ENCODE peak calls at places on chromosome 20, in eight cellular contexts. W, M, I, Q, N, Y, J and C are unnamed samples.

GRCh38 chr20:63083831-63084562 is 77.2 kb upstream of the BHLHE23 start:
- DNase-seq in N (peak; percentile 32), Y (no peak), Q (no peak), I (no peak), J (no peak), M (peak; percentile 43), W (no peak), C (no peak)

GRCh38 chr20:11395581-11395980 is 522.1 kb upstream of the BTBD3 start:
- DNase-seq in Q (no peak), J (no peak), M (no peak), I (no peak), Y (no peak), N (no peak), W (no peak), C (peak; percentile 33)

GRCh38 chr20:11170565-11170964 is 496.8 kb upstream of the JAG1 start:
- DNase-seq in Q (no peak), N (no peak), J (no peak), W (no peak), I (no peak), M (no peak), Y (no peak), C (peak; percentile 59)

GRCh38 chr20:18811186-18811585 is 2.4 kb upstream of the SCP2D1 start:
- DNase-seq in N (no peak), Y (no peak), M (no peak), I (no peak), Q (no peak), W (no peak), J (no peak), C (no peak)

GRCh38 chr20:830011-830521 is 3.4 kb upstream of the FAM110A start:
- DNase-seq in N (no peak), Y (no peak), W (no peak), M (no peak), Q (no peak), J (no peak), I (no peak), C (peak; percentile 51)

GRCh38 chr20:50654899-50655298 is 36.4 kb downstream of the RIPOR3 start:
- DNase-seq in I (no peak), N (no peak), M (no peak), Q (no peak), J (no peak), Y (no peak), W (no peak), C (no peak)

GRCh38 chr20:9838378-9839295 is at the start of gene PAK5:
- DNase-seq in N (peak; percentile 42), J (peak; percentile 85), W (no peak), I (peak; percentile 96), Q (peak; percentile 84), Y (no peak), M (peak; percentile 89), C (peak; percentile 18)

GRCh38 chr20:1900321-1900791 is 5.1 kb downstream of the SIRPA start:
- DNase-seq in Q (peak; percentile 48), I (peak; percentile 84), N (peak; percentile 38), Y (peak; percentile 67), W (no peak), J (peak; percentile 73), M (no peak), C (peak; percentile 68)

GRCh38 chr20:10476319-10476724 is 41.2 kb downstream of the SLX4IP start:
- DNase-seq in W (no peak), I (no peak), Y (no peak), N (no peak), Q (peak; percentile 63), M (no peak), J (no peak), C (no peak)

GRCh38 chr20:10661261-10661660 is 12.5 kb downstream of the JAG1 start:
- DNase-seq in N (no peak), Q (no peak), I (no peak), Y (no peak), W (no peak), J (no peak), M (no peak), C (no peak)

GRCh38 chr20:59405226-59405815 is 104.9 kb downstream of the EDN3 start:
- DNase-seq in N (no peak), W (no peak), Y (no peak), M (no peak), I (peak; percentile 68), J (no peak), Q (no peak), C (no peak)

GRCh38 chr20:58891076-58891685 is 38.7 kb downstream of the GNAS start:
- DNase-seq in Q (peak; percentile 70), J (no peak), Y (peak; percentile 75), N (peak; percentile 90), M (peak; percentile 89), W (peak; percentile 67), I (peak; percentile 91), C (peak; percentile 35)

DNA sequence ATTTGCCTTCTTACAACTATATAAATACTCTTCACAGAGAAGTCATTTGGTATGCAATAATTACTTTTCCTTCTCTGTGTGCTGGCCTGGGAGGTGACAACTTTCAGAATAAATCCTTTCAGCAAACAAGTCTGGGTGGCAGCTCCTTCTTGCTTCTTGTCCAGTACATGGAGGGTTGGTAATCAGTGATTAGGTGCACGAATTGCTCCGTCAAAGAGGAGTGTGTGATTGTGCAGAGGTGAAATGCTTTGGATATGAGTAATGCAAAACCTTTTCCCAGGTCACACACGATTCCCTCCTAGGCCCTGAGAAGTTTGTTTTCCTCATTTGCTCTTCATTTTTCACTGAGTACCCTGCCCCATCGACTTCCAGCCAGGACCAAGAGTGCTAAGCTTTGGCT is 216.6 kb downstream of the ZMYND8 start:
- DNase-seq in J (no peak), Y (peak; percentile 70), N (no peak), M (no peak), I (no peak), Q (no peak), W (no peak), C (no peak)
- H3K27ac ChIP-seq in J (no peak overlapping the region), Y (peak overlapping the region; percentile 22), N (no peak overlapping the region), M (no peak overlapping the region), I (no peak overlapping the region), Q (no peak overlapping the region), W (no peak overlapping the region), C (no peak overlapping the region)

GRCh38 chr20:45097485-45098095 is 3.3 kb downstream of the KCNS1 start:
- DNase-seq in Q (no peak), N (no peak), M (no peak), Y (peak; percentile 38), W (peak; percentile 29), I (no peak), J (no peak), C (no peak)
- TF ChIP-seq CTCF in Q (no peak), N (peak; percentile 21), M (no peak), Y (no peak), W (no peak), I (no peak), J (peak; percentile 5), C (peak; percentile 57)

GRCh38 chr20:57444394-57445048 is 53.3 kb downstream of the RBM38 start:
- DNase-seq in I (no peak), Q (no peak), J (no peak), Y (no peak), N (no peak), M (no peak), W (no peak), C (no peak)

GRCh38 chr20:57445774-57446173 is 54.6 kb downstream of the RBM38 start:
- DNase-seq in J (no peak), Q (no peak), Y (no peak), N (no peak), W (no peak), M (no peak), I (no peak), C (no peak)

GRCh38 chr20:57443349-57443748 is 52.2 kb downstream of the RBM38 start:
- DNase-seq in I (no peak), Y (no peak), N (no peak), M (no peak), Q (no peak), W (no peak), J (no peak), C (no peak)

GRCh38 chr20:57443866-57444265 is 52.7 kb downstream of the RBM38 start:
- DNase-seq in I (no peak), Y (no peak), W (no peak), Q (no peak), M (no peak), N (no peak), J (no peak), C (no peak)

DNA sequence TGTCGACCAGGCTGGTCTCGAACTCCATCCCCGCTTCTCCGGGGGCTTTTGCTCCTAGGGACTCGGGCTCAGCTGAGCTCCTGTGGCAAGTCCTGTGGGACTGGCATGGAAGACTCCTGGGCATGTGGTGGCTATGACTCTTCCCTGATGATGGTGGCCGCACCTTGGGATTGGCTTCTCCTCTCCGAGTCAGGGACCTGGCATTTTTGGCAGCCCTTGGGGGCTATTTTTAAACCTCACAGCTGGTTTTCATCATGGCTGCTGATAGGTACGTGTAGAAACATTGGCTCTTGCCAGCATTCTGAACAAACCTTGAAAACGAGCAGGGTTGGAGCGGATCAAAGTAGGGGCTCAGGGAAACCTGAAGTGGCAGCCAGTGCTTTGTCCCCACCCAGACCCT is 54.1 kb downstream of the RBM38 start:
- DNase-seq in J (no peak), Q (no peak), Y (no peak), I (no peak), W (no peak), N (no peak), M (no peak), C (no peak)
- H3K27ac ChIP-seq in J (no peak overlapping the region), Q (no peak overlapping the region), Y (no peak overlapping the region), I (no peak overlapping the region), W (no peak overlapping the region), N (peak overlapping the region; percentile 29), M (no peak overlapping the region), C (no peak overlapping the region)

GRCh38 chr20:46592580-46593362 is 42.3 kb upstream of the OCSTAMP start:
- DNase-seq in J (no peak), I (no peak), N (no peak), M (no peak), Q (no peak), W (no peak), Y (no peak), C (no peak)
- TF ChIP-seq CTCF in J (peak; percentile 56), I (peak; percentile 28), N (no peak), M (no peak), Q (peak; percentile 25), W (no peak), Y (no peak), C (no peak)

GRCh38 chr20:44166008-44166407 is 21.0 kb downstream of the JPH2 start:
- DNase-seq in N (no peak), Y (peak; percentile 56), M (no peak), J (no peak), Q (no peak), W (no peak), I (no peak), C (peak; percentile 25)
- H3K27ac ChIP-seq in N (peak overlapping the region; percentile 79), Y (peak overlapping the region; percentile 77), M (no peak overlapping the region), J (no peak overlapping the region), Q (no peak overlapping the region), W (no peak overlapping the region), I (no peak overlapping the region), C (no peak overlapping the region)

GRCh38 chr20:3173582-3174441 is 463 bp upstream of the LZTS3 start:
- DNase-seq in N (peak; percentile 95), W (peak; percentile 93), Q (peak; percentile 80), Y (peak; percentile 94), J (peak; percentile 71), M (peak; percentile 98), I (peak; percentile 98), C (peak; percentile 54)
- TF ChIP-seq CTCF in N (no peak), W (no peak), Q (peak; percentile 29), Y (no peak), J (peak; percentile 21), M (no peak), I (peak; percentile 47), C (peak; percentile 24)

GRCh38 chr20:13220857-13221297 is at the start of gene ISM1:
- DNase-seq in Q (peak; percentile 42), I (peak; percentile 60), W (peak; percentile 37), M (peak; percentile 73), Y (peak; percentile 20), N (peak; percentile 54), J (no peak), C (no peak)
- H3K27ac ChIP-seq in Q (no peak within 1 kb of the TSS), I (no peak within 1 kb of the TSS), W (no peak within 1 kb of the TSS), M (no peak within 1 kb of the TSS), Y (no peak within 1 kb of the TSS), N (peak within 1 kb of the TSS; percentile 46), J (no peak within 1 kb of the TSS), C (no peak within 1 kb of the TSS)